ENCODE peak calls at places on chromosomes 11 and 22, in nine cellular contexts. J is mammary epithelial cell, N is OCI-LY7, D is hepatocyte, E is HCT116, O is H9, H is IMR-90, X is GM23338, K is GM12878. P is an unnamed sample.
A peak's percentile ranks its signal among the peaks of the same experiment; 100 is the strongest.

GRCh38 chr11:67656278-67656922 is 5.9 kb upstream of the ACY3 start:
- DNase-seq in D (no peak), K (peak; percentile 49), O (no peak), X (no peak), J (peak; percentile 83), H (peak; percentile 7), N (peak; percentile 89), E (no peak), P (no peak)

GRCh38 chr22:36027579-36027959 is 1.1 kb downstream of the RBFOX2 start:
- DNase-seq in X (no peak), J (peak; percentile 21), D (peak; percentile 31), K (no peak), O (no peak), E (no peak), N (peak; percentile 53), H (no peak), P (peak; percentile 55)

GRCh38 chr22:25447067-25447688 is 117.3 kb upstream of the GRK3 start:
- DNase-seq in H (no peak), N (peak; percentile 34), O (no peak), E (no peak), D (no peak), K (no peak), J (no peak), X (peak; percentile 21), P (no peak)

GRCh38 chr22:44286673-44287072 is 26.1 kb downstream of the SHISAL1 start:
- DNase-seq in K (no peak), D (no peak), O (no peak), H (no peak), E (no peak), X (no peak), J (peak; percentile 40), N (no peak), P (no peak)

GRCh38 chr22:40552070-40552469 is 84.4 kb downstream of the MRTFA start:
- DNase-seq in X (no peak), N (no peak), K (no peak), O (no peak), J (no peak), D (no peak), H (no peak), E (no peak), P (no peak)

GRCh38 chr22:27238935-27239510 is 562.5 kb downstream of the MN1 start:
- DNase-seq in H (peak; percentile 97), X (no peak), K (no peak), J (peak; percentile 87), O (no peak), N (no peak), E (no peak), D (peak; percentile 88), P (no peak)

GRCh38 chr11:95081010-95081409 is 8.6 kb upstream of the ENDOD1 start:
- DNase-seq in H (no peak), E (no peak), N (no peak), K (no peak), O (no peak), X (no peak), D (no peak), J (no peak), P (no peak)

GRCh38 chr11:25981998-25982397 is 349.9 kb upstream of the ANO3 start:
- DNase-seq in X (peak; percentile 75), J (peak; percentile 41), N (peak; percentile 87), O (no peak), E (no peak), H (peak; percentile 77), D (peak; percentile 66), K (peak; percentile 46), P (peak; percentile 65)

GRCh38 chr11:101466352-101466751 is 117.5 kb downstream of the TRPC6 start:
- DNase-seq in O (peak; percentile 40), K (no peak), E (no peak), N (no peak), J (no peak), D (peak; percentile 22), X (peak; percentile 37), H (no peak), P (peak; percentile 4)

GRCh38 chr11:488579-488978 is 18.5 kb downstream of the RNH1 start:
- DNase-seq in J (no peak), D (no peak), E (no peak), K (no peak), X (no peak), O (no peak), H (no peak), N (no peak), P (no peak)

GRCh38 chr11:124712392-124712791 is 27.4 kb upstream of the NRGN start:
- DNase-seq in X (no peak), N (no peak), D (no peak), E (no peak), H (no peak), K (no peak), J (no peak), O (no peak), P (no peak)

GRCh38 chr11:46293616-46294015 is 16.2 kb downstream of the CREB3L1 start:
- DNase-seq in E (no peak), D (peak; percentile 34), N (no peak), K (no peak), J (no peak), H (peak; percentile 98), X (no peak), O (no peak), P (no peak)

GRCh38 chr22:37427128-37427710 is at the start of gene ELFN2:
- DNase-seq in H (peak; percentile 10), D (peak; percentile 51), O (no peak), E (no peak), J (no peak), K (no peak), N (no peak), X (peak; percentile 66), P (peak; percentile 61)

GRCh38 chr22:46072030-46072881 is 78.1 kb upstream of the PPARA start:
- DNase-seq in H (peak; percentile 61), N (peak; percentile 29), D (peak; percentile 78), X (peak; percentile 60), O (peak; percentile 63), K (no peak), J (peak; percentile 71), E (no peak), P (peak; percentile 48)

GRCh38 chr11:107665016-107665415 is 46.8 kb downstream of the SLN start:
- DNase-seq in N (no peak), X (no peak), J (peak; percentile 9), D (no peak), K (no peak), O (no peak), E (no peak), H (no peak), P (no peak)

GRCh38 chr11:126748097-126748756 is 252.3 kb downstream of the KIRREL3 start:
- DNase-seq in E (no peak), J (no peak), K (no peak), X (peak; percentile 17), H (no peak), D (no peak), O (no peak), N (no peak), P (no peak)

GRCh38 chr11:122271167-122271566 is 155.2 kb upstream of the BLID start:
- DNase-seq in X (no peak), D (no peak), E (no peak), H (no peak), O (peak; percentile 30), N (no peak), J (no peak), K (no peak), P (no peak)

GRCh38 chr11:76030973-76031590 is 175.2 kb downstream of the WNT11 start:
- DNase-seq in K (no peak), E (no peak), N (no peak), O (no peak), X (peak; percentile 16), J (peak; percentile 23), D (no peak), H (no peak), P (no peak)

GRCh38 chr11:64384039-64384737 is 25.2 kb downstream of the RPS6KA4 start:
- DNase-seq in O (no peak), X (no peak), N (no peak), D (no peak), H (no peak), E (no peak), K (no peak), J (no peak), P (no peak)

DNA sequence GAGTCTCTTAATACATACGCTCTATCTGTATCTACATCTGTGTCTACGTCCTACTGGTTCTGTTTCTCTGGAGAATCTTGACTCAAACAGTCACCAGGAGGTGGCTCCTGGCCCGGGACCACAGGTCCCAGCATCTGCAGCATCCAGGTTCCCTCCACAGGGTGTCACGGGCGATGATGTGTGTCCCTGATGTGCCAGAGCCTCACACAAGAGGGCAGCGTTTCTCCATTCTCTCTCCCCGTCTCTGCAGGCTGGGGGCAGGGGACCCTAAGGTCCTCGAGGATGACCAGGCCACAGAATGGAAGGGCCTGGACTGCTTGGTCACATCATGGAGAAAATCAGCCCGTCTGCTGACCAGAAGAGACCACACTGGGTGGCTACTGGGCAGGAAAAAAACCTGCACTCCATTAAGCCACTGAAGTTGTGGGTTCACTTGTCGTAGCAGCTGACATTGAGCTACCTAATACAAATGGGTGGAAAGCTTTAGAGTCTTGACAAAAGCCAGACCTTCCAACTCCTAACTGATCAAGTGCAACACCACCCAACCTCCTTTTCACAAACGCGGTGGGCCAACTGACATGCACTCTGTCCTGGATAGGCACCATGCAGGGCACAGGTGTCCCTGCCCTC is 392.5 kb downstream of the CTTN start:
- DNase-seq in H (no peak), N (no peak), O (peak; percentile 50), E (no peak), K (no peak), X (peak; percentile 66), J (no peak), D (no peak), P (peak; percentile 38)
- TF ChIP-seq CTCF in H (peak; percentile 28), N (peak; percentile 20), O (peak; percentile 64), E (no peak), K (no peak), X (peak; percentile 80), J (no peak), D (no peak), P (peak; percentile 53)

GRCh38 chr22:20020533-20021195 is at the start of gene TANGO2:
- DNase-seq in H (peak; percentile 86), J (peak; percentile 89), X (peak; percentile 94), D (peak; percentile 97), O (peak; percentile 90), E (peak; percentile 68), K (peak; percentile 37), N (peak; percentile 96), P (peak; percentile 98)
- H2AFZ ChIP-seq in H (peak within 1 kb of the TSS; percentile 98), J (peak within 1 kb of the TSS; percentile 79), X (peak within 1 kb of the TSS; percentile 91), D (peak within 1 kb of the TSS; percentile 98), O (no peak within 1 kb of the TSS), E (no peak within 1 kb of the TSS), K (peak within 1 kb of the TSS; percentile 90), N (peak within 1 kb of the TSS; percentile 58), P (peak within 1 kb of the TSS; percentile 92)

DNA sequence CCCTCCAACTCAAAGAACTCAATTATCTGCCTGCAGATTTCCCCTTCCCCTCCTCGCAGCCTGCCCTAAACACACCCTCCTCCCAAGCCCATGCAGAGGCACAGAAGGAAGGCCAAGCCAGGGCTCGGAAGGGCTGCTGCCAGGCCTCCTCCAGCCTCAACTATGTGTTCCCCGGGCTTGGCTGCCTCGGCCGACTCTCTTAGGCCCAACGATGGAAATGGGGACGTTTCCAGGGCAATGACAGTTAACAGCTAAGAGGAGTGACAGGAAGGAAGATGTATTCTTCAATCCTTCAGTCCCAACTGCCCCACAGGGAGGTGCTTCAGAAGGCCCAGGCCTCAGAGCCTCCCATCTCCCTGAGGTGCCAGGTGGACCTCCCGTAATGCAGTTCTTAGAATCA is 104.0 kb upstream of the AKIP1 start:
- DNase-seq in K (no peak), N (no peak), H (no peak), E (no peak), O (no peak), D (no peak), J (no peak), X (no peak), P (no peak)
- H3K27ac ChIP-seq in K (no peak overlapping the region), N (no peak overlapping the region), H (peak overlapping the region; percentile 90), E (no peak overlapping the region), O (no peak overlapping the region), D (no peak overlapping the region), J (peak overlapping the region; percentile 95), X (no peak overlapping the region), P (no peak overlapping the region)

GRCh38 chr11:15770798-15771414 is 585.4 kb downstream of the SOX6 start:
- DNase-seq in D (peak; percentile 47), X (peak; percentile 77), O (peak; percentile 68), E (peak; percentile 13), H (peak; percentile 52), K (no peak), N (peak; percentile 26), J (peak; percentile 28), P (peak; percentile 61)
- TF ChIP-seq CTCF in D (peak; percentile 44), X (peak; percentile 82), O (peak; percentile 81), E (no peak), H (peak; percentile 65), K (peak; percentile 52), N (peak; percentile 76), J (peak; percentile 81), P (peak; percentile 74)